ENCODE peak calls at places on chromosomes 7 and 10, in ten cellular contexts. One of them, this sample, is unnamed.

GRCh38 chr7:37982423-37982822 is 62.0 kb downstream of the EPDR1 start:
- DNase-seq in fibroblast of lung: no peak
- DNase-seq in keratinocyte: no peak
- DNase-seq in left ventricle myocardium inferior: no peak
- DNase-seq in BJ: no peak
- DNase-seq in HepG2: no peak
- DNase-seq in fibroblast of the aortic adventitia: peak
- DNase-seq in prostate gland: no peak
- DNase-seq in OCI-LY7: no peak
- DNase-seq in mucosa of descending colon: no peak
- DNase-seq in this sample: no peak

GRCh38 chr10:7410306-7410799 is 481 bp downstream of the SFMBT2 start:
- DNase-seq in fibroblast of the aortic adventitia: no peak
- DNase-seq in left ventricle myocardium inferior: peak
- DNase-seq in BJ: no peak
- DNase-seq in fibroblast of lung: peak
- DNase-seq in keratinocyte: no peak
- DNase-seq in OCI-LY7: peak
- DNase-seq in mucosa of descending colon: no peak
- DNase-seq in prostate gland: no peak
- DNase-seq in HepG2: no peak
- DNase-seq in this sample: no peak

GRCh38 chr7:92648082-92648481 is 57.9 kb upstream of the FAM133B start:
- DNase-seq in left ventricle myocardium inferior: no peak
- DNase-seq in keratinocyte: no peak
- DNase-seq in fibroblast of lung: no peak
- DNase-seq in OCI-LY7: no peak
- DNase-seq in BJ: no peak
- DNase-seq in prostate gland: no peak
- DNase-seq in HepG2: no peak
- DNase-seq in mucosa of descending colon: no peak
- DNase-seq in fibroblast of the aortic adventitia: no peak
- DNase-seq in this sample: no peak

GRCh38 chr10:3067045-3067858 is at the start of gene PFKP:
- DNase-seq in fibroblast of the aortic adventitia: no peak
- DNase-seq in left ventricle myocardium inferior: peak
- DNase-seq in keratinocyte: no peak
- DNase-seq in HepG2: no peak
- DNase-seq in BJ: no peak
- DNase-seq in fibroblast of lung: no peak
- DNase-seq in prostate gland: peak
- DNase-seq in OCI-LY7: peak
- DNase-seq in mucosa of descending colon: peak
- DNase-seq in this sample: no peak

GRCh38 chr10:14652816-14653215 is 121.9 kb downstream of the FAM107B start:
- DNase-seq in fibroblast of the aortic adventitia: no peak
- DNase-seq in BJ: no peak
- DNase-seq in keratinocyte: no peak
- DNase-seq in OCI-LY7: no peak
- DNase-seq in HepG2: no peak
- DNase-seq in fibroblast of lung: no peak
- DNase-seq in prostate gland: no peak
- DNase-seq in mucosa of descending colon: no peak
- DNase-seq in left ventricle myocardium inferior: no peak
- DNase-seq in this sample: no peak

GRCh38 chr7:22001345-22002004 is 55.8 kb upstream of the CDCA7L start:
- DNase-seq in prostate gland: peak
- DNase-seq in keratinocyte: peak
- DNase-seq in BJ: peak
- DNase-seq in HepG2: peak
- DNase-seq in left ventricle myocardium inferior: no peak
- DNase-seq in fibroblast of lung: peak
- DNase-seq in mucosa of descending colon: no peak
- DNase-seq in fibroblast of the aortic adventitia: peak
- DNase-seq in OCI-LY7: peak
- DNase-seq in this sample: peak

GRCh38 chr7:151503902-151504714 is 15.6 kb downstream of the RHEB start:
- DNase-seq in mucosa of descending colon: no peak
- DNase-seq in prostate gland: peak
- DNase-seq in fibroblast of lung: peak
- DNase-seq in BJ: peak
- DNase-seq in fibroblast of the aortic adventitia: peak
- DNase-seq in OCI-LY7: no peak
- DNase-seq in left ventricle myocardium inferior: no peak
- DNase-seq in HepG2: peak
- DNase-seq in keratinocyte: no peak
- DNase-seq in this sample: no peak

GRCh38 chr10:117470733-117471132 is 71.8 kb upstream of the EMX2 start:
- DNase-seq in HepG2: no peak
- DNase-seq in OCI-LY7: no peak
- DNase-seq in left ventricle myocardium inferior: no peak
- DNase-seq in fibroblast of lung: no peak
- DNase-seq in BJ: no peak
- DNase-seq in keratinocyte: no peak
- DNase-seq in fibroblast of the aortic adventitia: no peak
- DNase-seq in mucosa of descending colon: no peak
- DNase-seq in prostate gland: no peak
- DNase-seq in this sample: no peak

GRCh38 chr10:26860542-26861325 is at the start of gene ABI1:
- DNase-seq in BJ: peak
- DNase-seq in OCI-LY7: peak
- DNase-seq in fibroblast of the aortic adventitia: peak
- DNase-seq in fibroblast of lung: peak
- DNase-seq in mucosa of descending colon: peak
- DNase-seq in left ventricle myocardium inferior: peak
- DNase-seq in HepG2: peak
- DNase-seq in prostate gland: peak
- DNase-seq in keratinocyte: peak
- DNase-seq in this sample: peak

GRCh38 chr10:26860026-26860541 is 674 bp downstream of the ABI1 start:
- DNase-seq in mucosa of descending colon: peak
- DNase-seq in fibroblast of the aortic adventitia: peak
- DNase-seq in HepG2: peak
- DNase-seq in BJ: no peak
- DNase-seq in keratinocyte: no peak
- DNase-seq in prostate gland: peak
- DNase-seq in OCI-LY7: peak
- DNase-seq in fibroblast of lung: peak
- DNase-seq in left ventricle myocardium inferior: peak
- DNase-seq in this sample: no peak

GRCh38 chr10:26858707-26859034 is 2.1 kb downstream of the ABI1 start:
- DNase-seq in BJ: no peak
- DNase-seq in prostate gland: peak
- DNase-seq in OCI-LY7: peak
- DNase-seq in fibroblast of lung: peak
- DNase-seq in fibroblast of the aortic adventitia: peak
- DNase-seq in HepG2: no peak
- DNase-seq in keratinocyte: peak
- DNase-seq in mucosa of descending colon: no peak
- DNase-seq in left ventricle myocardium inferior: no peak
- DNase-seq in this sample: no peak

GRCh38 chr10:26859241-26860025 is 1.3 kb downstream of the ABI1 start:
- DNase-seq in fibroblast of lung: peak
- DNase-seq in keratinocyte: no peak
- DNase-seq in BJ: no peak
- DNase-seq in left ventricle myocardium inferior: no peak
- DNase-seq in fibroblast of the aortic adventitia: peak
- DNase-seq in OCI-LY7: no peak
- DNase-seq in mucosa of descending colon: no peak
- DNase-seq in prostate gland: no peak
- DNase-seq in HepG2: peak
- DNase-seq in this sample: no peak

GRCh38 chr10:26857991-26858706 is 2.6 kb downstream of the ABI1 start:
- DNase-seq in HepG2: no peak
- DNase-seq in keratinocyte: no peak
- DNase-seq in fibroblast of the aortic adventitia: peak
- DNase-seq in fibroblast of lung: no peak
- DNase-seq in left ventricle myocardium inferior: no peak
- DNase-seq in prostate gland: no peak
- DNase-seq in mucosa of descending colon: no peak
- DNase-seq in OCI-LY7: peak
- DNase-seq in BJ: no peak
- DNase-seq in this sample: no peak
- TF ChIP-seq CTCF in HepG2: no peak
- TF ChIP-seq CTCF in keratinocyte: no peak
- TF ChIP-seq CTCF in fibroblast of the aortic adventitia: no peak
- TF ChIP-seq CTCF in fibroblast of lung: no peak
- TF ChIP-seq CTCF in left ventricle myocardium inferior: no peak
- TF ChIP-seq CTCF in prostate gland: no peak
- TF ChIP-seq CTCF in mucosa of descending colon: no peak
- TF ChIP-seq CTCF in OCI-LY7: peak
- TF ChIP-seq CTCF in BJ: no peak
- TF ChIP-seq CTCF in this sample: no peak

DNA sequence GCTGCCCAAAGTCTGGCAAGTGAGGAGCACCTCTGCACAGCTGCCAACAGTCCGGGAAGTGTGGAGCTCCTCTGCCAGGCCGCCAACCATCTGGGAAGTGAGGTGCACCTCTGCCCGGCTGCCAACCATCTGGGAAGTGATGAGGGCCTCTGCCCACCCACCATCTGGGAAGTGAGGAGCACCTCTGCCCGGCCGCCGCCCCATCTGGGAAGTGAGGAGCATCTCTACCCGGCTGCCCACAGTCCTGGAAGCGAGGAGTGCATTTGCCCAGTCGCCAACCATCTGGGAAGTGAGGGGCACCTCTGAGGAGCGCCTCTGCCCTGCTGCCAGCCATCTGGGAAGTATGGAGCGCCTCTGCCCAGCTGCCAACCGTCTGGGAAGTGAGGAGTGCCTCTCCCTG is 893.7 kb downstream of the TYW1 start:
- DNase-seq in OCI-LY7: no peak
- DNase-seq in fibroblast of the aortic adventitia: no peak
- DNase-seq in HepG2: no peak
- DNase-seq in mucosa of descending colon: no peak
- DNase-seq in left ventricle myocardium inferior: no peak
- DNase-seq in fibroblast of lung: no peak
- DNase-seq in BJ: no peak
- DNase-seq in keratinocyte: no peak
- DNase-seq in prostate gland: no peak
- DNase-seq in this sample: no peak
- H3K4me3 ChIP-seq in OCI-LY7: no peak
- H3K4me3 ChIP-seq in fibroblast of the aortic adventitia: no peak
- H3K4me3 ChIP-seq in HepG2: no peak
- H3K4me3 ChIP-seq in mucosa of descending colon: no peak
- H3K4me3 ChIP-seq in left ventricle myocardium inferior: no peak
- H3K4me3 ChIP-seq in fibroblast of lung: no peak
- H3K4me3 ChIP-seq in BJ: no peak
- H3K4me3 ChIP-seq in keratinocyte: no peak
- H3K4me3 ChIP-seq in prostate gland: no peak
- H3K4me3 ChIP-seq in this sample: no peak

GRCh38 chr7:41694490-41694889 is 8.4 kb downstream of the INHBA start:
- DNase-seq in left ventricle myocardium inferior: no peak
- DNase-seq in OCI-LY7: no peak
- DNase-seq in HepG2: no peak
- DNase-seq in BJ: no peak
- DNase-seq in prostate gland: no peak
- DNase-seq in mucosa of descending colon: no peak
- DNase-seq in fibroblast of the aortic adventitia: no peak
- DNase-seq in fibroblast of lung: no peak
- DNase-seq in keratinocyte: no peak
- DNase-seq in this sample: no peak

GRCh38 chr7:41688012-41688625 is 14.8 kb downstream of the INHBA start:
- DNase-seq in keratinocyte: no peak
- DNase-seq in fibroblast of the aortic adventitia: peak
- DNase-seq in mucosa of descending colon: no peak
- DNase-seq in HepG2: no peak
- DNase-seq in BJ: no peak
- DNase-seq in left ventricle myocardium inferior: no peak
- DNase-seq in prostate gland: no peak
- DNase-seq in OCI-LY7: no peak
- DNase-seq in fibroblast of lung: no peak
- DNase-seq in this sample: no peak

GRCh38 chr7:41689815-41690214 is 13.1 kb downstream of the INHBA start:
- DNase-seq in HepG2: no peak
- DNase-seq in fibroblast of the aortic adventitia: no peak
- DNase-seq in keratinocyte: no peak
- DNase-seq in mucosa of descending colon: no peak
- DNase-seq in left ventricle myocardium inferior: no peak
- DNase-seq in OCI-LY7: no peak
- DNase-seq in fibroblast of lung: no peak
- DNase-seq in BJ: no peak
- DNase-seq in prostate gland: no peak
- DNase-seq in this sample: no peak

GRCh38 chr7:41693150-41693997 is 9.5 kb downstream of the INHBA start:
- DNase-seq in BJ: no peak
- DNase-seq in mucosa of descending colon: no peak
- DNase-seq in fibroblast of lung: peak
- DNase-seq in fibroblast of the aortic adventitia: peak
- DNase-seq in HepG2: no peak
- DNase-seq in keratinocyte: no peak
- DNase-seq in left ventricle myocardium inferior: no peak
- DNase-seq in prostate gland: no peak
- DNase-seq in OCI-LY7: no peak
- DNase-seq in this sample: no peak

DNA sequence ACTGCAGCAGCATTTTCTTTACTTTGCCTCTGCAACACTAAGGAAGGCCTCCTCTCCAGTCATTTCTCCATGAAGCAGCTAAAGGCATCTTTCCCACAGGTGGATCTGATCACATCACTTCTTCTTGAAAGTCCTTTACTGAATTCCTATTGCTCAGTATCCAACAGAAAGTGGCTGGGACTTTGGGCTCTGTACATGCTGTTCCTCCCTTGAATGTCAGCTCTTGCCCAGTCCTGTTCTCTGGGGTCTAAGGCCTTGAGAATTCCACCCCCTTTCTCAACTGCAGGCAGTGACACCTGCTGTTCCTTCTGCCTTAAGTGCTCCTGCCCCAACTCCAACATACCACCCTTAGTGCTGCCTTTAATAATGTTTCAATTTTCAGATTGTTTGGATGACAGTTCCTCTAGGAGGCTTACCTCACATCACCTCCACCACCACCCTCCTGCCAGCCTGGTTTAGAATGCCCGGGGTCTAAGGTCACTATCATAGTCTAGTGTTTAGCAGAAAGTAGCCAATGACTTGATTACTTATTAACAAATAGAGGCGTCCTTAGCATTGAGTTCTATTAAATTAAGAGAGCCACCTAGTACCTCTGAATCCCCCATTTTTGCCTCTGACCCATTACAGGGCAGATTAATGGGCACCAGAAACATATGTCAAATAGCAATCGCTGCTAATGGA is 11.5 kb downstream of the INHBA start:
- DNase-seq in keratinocyte: no peak
- DNase-seq in prostate gland: no peak
- DNase-seq in BJ: no peak
- DNase-seq in HepG2: no peak
- DNase-seq in OCI-LY7: no peak
- DNase-seq in mucosa of descending colon: no peak
- DNase-seq in fibroblast of lung: no peak
- DNase-seq in left ventricle myocardium inferior: no peak
- DNase-seq in fibroblast of the aortic adventitia: no peak
- DNase-seq in this sample: no peak
- TF ChIP-seq CTCF in keratinocyte: no peak
- TF ChIP-seq CTCF in prostate gland: no peak
- TF ChIP-seq CTCF in BJ: no peak
- TF ChIP-seq CTCF in HepG2: no peak
- TF ChIP-seq CTCF in OCI-LY7: no peak
- TF ChIP-seq CTCF in mucosa of descending colon: no peak
- TF ChIP-seq CTCF in fibroblast of lung: no peak
- TF ChIP-seq CTCF in left ventricle myocardium inferior: no peak
- TF ChIP-seq CTCF in fibroblast of the aortic adventitia: no peak
- TF ChIP-seq CTCF in this sample: no peak

GRCh38 chr10:131948501-131948900 is 33.2 kb downstream of the BNIP3 start:
- DNase-seq in OCI-LY7: no peak
- DNase-seq in HepG2: no peak
- DNase-seq in keratinocyte: no peak
- DNase-seq in prostate gland: no peak
- DNase-seq in fibroblast of lung: no peak
- DNase-seq in BJ: no peak
- DNase-seq in fibroblast of the aortic adventitia: no peak
- DNase-seq in left ventricle myocardium inferior: no peak
- DNase-seq in mucosa of descending colon: no peak
- DNase-seq in this sample: no peak

GRCh38 chr10:131946880-131947279 is 34.8 kb downstream of the BNIP3 start:
- DNase-seq in fibroblast of lung: no peak
- DNase-seq in OCI-LY7: no peak
- DNase-seq in mucosa of descending colon: no peak
- DNase-seq in prostate gland: no peak
- DNase-seq in HepG2: no peak
- DNase-seq in BJ: no peak
- DNase-seq in fibroblast of the aortic adventitia: no peak
- DNase-seq in keratinocyte: no peak
- DNase-seq in left ventricle myocardium inferior: no peak
- DNase-seq in this sample: no peak

GRCh38 chr10:131949041-131949862 is 32.5 kb downstream of the BNIP3 start:
- DNase-seq in OCI-LY7: no peak
- DNase-seq in fibroblast of lung: no peak
- DNase-seq in left ventricle myocardium inferior: no peak
- DNase-seq in mucosa of descending colon: no peak
- DNase-seq in fibroblast of the aortic adventitia: peak
- DNase-seq in BJ: no peak
- DNase-seq in prostate gland: no peak
- DNase-seq in HepG2: no peak
- DNase-seq in keratinocyte: no peak
- DNase-seq in this sample: no peak

GRCh38 chr10:131946321-131946751 is 35.4 kb downstream of the BNIP3 start:
- DNase-seq in mucosa of descending colon: no peak
- DNase-seq in BJ: peak
- DNase-seq in HepG2: no peak
- DNase-seq in OCI-LY7: no peak
- DNase-seq in left ventricle myocardium inferior: no peak
- DNase-seq in fibroblast of lung: peak
- DNase-seq in keratinocyte: no peak
- DNase-seq in fibroblast of the aortic adventitia: peak
- DNase-seq in prostate gland: no peak
- DNase-seq in this sample: peak

GRCh38 chr10:131947631-131948347 is 33.9 kb downstream of the BNIP3 start:
- DNase-seq in mucosa of descending colon: no peak
- DNase-seq in HepG2: no peak
- DNase-seq in BJ: no peak
- DNase-seq in fibroblast of the aortic adventitia: peak
- DNase-seq in fibroblast of lung: peak
- DNase-seq in left ventricle myocardium inferior: no peak
- DNase-seq in OCI-LY7: no peak
- DNase-seq in keratinocyte: peak
- DNase-seq in prostate gland: no peak
- DNase-seq in this sample: no peak
- H3K4me3 ChIP-seq in mucosa of descending colon: no peak
- H3K4me3 ChIP-seq in HepG2: no peak
- H3K4me3 ChIP-seq in BJ: no peak
- H3K4me3 ChIP-seq in fibroblast of the aortic adventitia: no peak
- H3K4me3 ChIP-seq in fibroblast of lung: no peak
- H3K4me3 ChIP-seq in left ventricle myocardium inferior: no peak
- H3K4me3 ChIP-seq in OCI-LY7: no peak
- H3K4me3 ChIP-seq in keratinocyte: no peak
- H3K4me3 ChIP-seq in prostate gland: no peak
- H3K4me3 ChIP-seq in this sample: no peak